ENCODE peak calls at places on chromosomes 5 and 9, in four cellular contexts. V is K562, B is A549, W is HepG2. U is an unnamed sample.

GRCh38 chr9:33868430-33869000 is 51.6 kb downstream of the UBE2R2 start:
- DNase-seq in V (no peak), B (no peak), W (no peak), U (no peak)

GRCh38 chr5:101278011-101278687 is 375.1 kb upstream of the ST8SIA4 start:
- DNase-seq in V (no peak), B (no peak), W (no peak), U (no peak)

GRCh38 chr9:111027798-111028197 is 10.5 kb downstream of the LPAR1 start:
- DNase-seq in V (no peak), B (no peak), W (no peak), U (no peak)

GRCh38 chr5:180126716-180127681 is 55.4 kb upstream of the RNF130 start:
- DNase-seq in V (peak; percentile 79), B (peak; percentile 66), W (no peak), U (peak; percentile 69)

GRCh38 chr9:131422241-131422792 is 28.4 kb downstream of the PRRC2B start:
- DNase-seq in V (no peak), B (no peak), W (no peak), U (no peak)

GRCh38 chr5:65695896-65696295 is 26.0 kb downstream of the SGTB start:
- DNase-seq in V (no peak), B (no peak), W (no peak), U (no peak)

GRCh38 chr5:81400375-81400774 is 6.4 kb upstream of the ACOT12 start:
- DNase-seq in V (no peak), B (no peak), W (no peak), U (no peak)

GRCh38 chr9:5593904-5594303 is 35.0 kb upstream of the RIC1 start:
- DNase-seq in V (no peak), B (no peak), W (no peak), U (no peak)

GRCh38 chr9:93576296-93577044 is at the start of gene PHF2:
- DNase-seq in V (peak; percentile 89), B (peak; percentile 47), W (no peak), U (no peak)

GRCh38 chr5:147520450-147520849 is 10.6 kb upstream of the DPYSL3 start:
- DNase-seq in V (no peak), B (no peak), W (no peak), U (no peak)

GRCh38 chr5:111227226-111227782 is 3.1 kb downstream of the CAMK4 start:
- DNase-seq in V (no peak), B (no peak), W (no peak), U (no peak)

GRCh38 chr9:133106511-133107244 is 14.4 kb downstream of the RALGDS start:
- DNase-seq in V (no peak), B (no peak), W (no peak), U (no peak)

GRCh38 chr5:173238312-173239232 is 3.6 kb upstream of the NKX2-5 start:
- DNase-seq in V (no peak), B (no peak), W (no peak), U (no peak)

GRCh38 chr9:138048184-138048583 is 170.6 kb downstream of the CACNA1B start:
- DNase-seq in V (no peak), B (no peak), W (no peak), U (no peak)
- TF ChIP-seq NR3C1 in V (no peak), B (no peak), W (no peak), U (no peak)

GRCh38 chr9:96140401-96141180 is 161.4 kb downstream of the HSD17B3 start:
- DNase-seq in V (no peak), B (no peak), W (no peak), U (no peak)

GRCh38 chr9:96137666-96138429 is 164.1 kb downstream of the HSD17B3 start:
- DNase-seq in V (no peak), B (no peak), W (no peak), U (no peak)

GRCh38 chr9:96138616-96139015 is 163.4 kb downstream of the HSD17B3 start:
- DNase-seq in V (no peak), B (no peak), W (no peak), U (no peak)

GRCh38 chr9:96139592-96140251 is 162.3 kb downstream of the HSD17B3 start:
- DNase-seq in V (no peak), B (no peak), W (no peak), U (no peak)

GRCh38 chr9:96141666-96142065 is 160.3 kb downstream of the HSD17B3 start:
- DNase-seq in V (no peak), B (no peak), W (no peak), U (no peak)
- TF ChIP-seq NR3C1 in V (no peak), B (no peak), W (no peak), U (no peak)

GRCh38 chr5:420632-421286 is 22.2 kb upstream of the EXOC3 start:
- DNase-seq in V (no peak), B (no peak), W (no peak), U (peak; percentile 13)

GRCh38 chr5:421287-421880 is 21.6 kb upstream of the EXOC3 start:
- DNase-seq in V (no peak), B (no peak), W (no peak), U (no peak)

GRCh38 chr5:422323-423232 is 20.4 kb upstream of the EXOC3 start:
- DNase-seq in V (no peak), B (no peak), W (no peak), U (peak; percentile 3)

GRCh38 chr5:423233-423565 is 19.8 kb upstream of the EXOC3 start:
- DNase-seq in V (no peak), B (no peak), W (no peak), U (no peak)

DNA sequence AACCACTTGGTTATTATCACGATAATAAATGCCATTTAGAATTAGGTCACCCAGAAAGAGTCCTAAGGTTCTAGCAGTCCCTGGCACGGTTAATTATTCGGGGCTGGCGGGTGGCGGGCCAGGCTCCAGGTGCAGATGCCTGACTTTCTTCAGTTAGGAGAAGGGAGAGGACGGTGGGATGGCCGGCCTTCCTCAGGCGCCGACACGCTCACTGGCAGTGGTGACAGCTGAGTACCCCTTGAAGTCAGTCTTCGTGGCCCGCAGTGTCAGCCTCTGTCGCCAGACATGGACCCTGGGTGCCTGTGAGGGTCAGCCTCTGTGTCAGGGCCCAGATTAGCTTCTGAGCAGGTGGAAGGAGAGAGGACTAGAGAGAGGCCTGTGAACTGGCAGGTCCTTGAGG is 21.1 kb upstream of the EXOC3 start:
- DNase-seq in V (no peak), B (no peak), W (no peak), U (no peak)
- TF ChIP-seq NR3C1 in V (no peak), B (no peak), W (no peak), U (no peak)

DNA sequence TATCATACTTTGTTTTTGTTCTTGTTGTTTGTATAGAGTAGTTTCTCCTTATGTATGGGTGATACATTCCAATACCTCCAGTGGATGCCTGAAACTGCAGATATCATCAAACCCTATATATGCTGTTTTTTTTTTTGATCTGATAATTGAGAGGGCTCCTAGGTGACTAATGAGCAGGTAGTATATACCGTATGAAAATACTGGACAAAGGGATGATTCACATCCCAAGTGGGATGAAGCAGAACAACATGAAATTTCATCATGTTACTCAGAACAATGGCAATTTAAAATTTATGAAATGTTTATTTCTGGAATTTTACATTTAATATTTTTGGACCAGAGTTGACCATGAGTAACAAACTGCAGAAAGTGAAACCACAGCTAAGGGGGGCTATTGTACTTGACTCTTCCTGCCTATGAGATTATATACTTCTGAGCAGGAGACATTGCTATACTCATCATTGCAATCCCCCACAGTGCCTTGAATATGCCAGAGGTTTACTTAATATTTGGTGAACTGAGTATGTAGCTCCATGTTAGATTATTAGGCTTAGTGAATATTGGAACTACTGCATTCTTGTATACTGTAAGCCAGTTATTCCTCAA is 258.7 kb upstream of the FBXL7 start:
- DNase-seq in V (no peak), B (no peak), W (no peak), U (no peak)
- TF ChIP-seq NR3C1 in V (no peak), B (no peak), W (no peak), U (no peak)

DNA sequence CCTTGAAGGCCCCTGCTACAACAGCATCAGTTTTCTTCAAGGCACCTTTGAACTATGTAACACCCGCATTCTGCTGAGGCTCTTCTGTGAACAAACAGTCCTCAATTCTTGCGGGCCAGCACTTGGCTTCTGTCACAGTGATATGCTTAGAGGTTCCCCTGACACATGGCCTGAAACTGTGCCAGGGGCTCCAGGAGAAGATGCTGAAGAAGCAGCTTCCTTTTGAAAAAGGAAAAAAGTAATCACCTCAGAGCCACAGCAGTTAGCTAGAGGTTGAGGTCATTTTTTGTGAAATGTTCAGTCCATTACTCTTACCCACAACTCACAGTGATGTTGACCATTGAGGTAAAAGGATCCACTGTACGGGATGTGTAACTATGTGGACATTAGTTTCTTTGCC is 459.8 kb downstream of the RAB3C start:
- DNase-seq in V (no peak), B (no peak), W (no peak), U (no peak)
- TF ChIP-seq NR3C1 in V (no peak), B (no peak), W (no peak), U (no peak)

DNA sequence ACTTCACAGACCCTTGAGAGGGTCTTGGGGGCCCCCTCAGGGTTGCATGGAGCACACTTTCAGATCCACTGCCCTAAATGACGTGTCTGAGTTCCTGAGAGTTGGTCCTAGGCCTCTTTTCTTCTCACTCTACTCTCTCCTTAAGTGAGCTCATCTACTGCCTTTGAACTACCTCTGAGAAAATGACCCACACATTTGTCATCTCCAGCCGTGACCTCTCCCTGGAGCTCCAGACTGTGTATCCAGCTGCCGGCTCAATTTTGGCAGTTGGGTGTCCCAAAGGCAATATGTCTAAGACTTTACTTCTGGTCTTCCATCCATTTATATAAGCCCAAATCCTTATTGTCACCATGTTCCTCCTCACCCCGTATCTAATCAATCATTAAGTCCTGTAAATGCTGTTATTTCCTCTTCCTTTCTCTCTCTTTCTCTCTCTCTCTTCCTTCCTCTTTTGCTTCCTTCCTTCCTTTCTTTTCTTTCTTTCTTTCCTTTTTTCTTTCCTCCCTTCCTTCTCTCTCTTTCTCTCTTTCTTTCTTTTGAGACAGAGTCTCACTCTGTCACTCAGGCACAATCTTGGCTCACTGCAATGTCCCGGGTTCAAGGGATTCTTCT is 51.2 kb upstream of the HSPA9 start:
- DNase-seq in V (no peak), B (no peak), W (no peak), U (no peak)
- TF ChIP-seq NR3C1 in V (no peak), B (no peak), W (no peak), U (no peak)

GRCh38 chr5:45694255-45694834 is 1.8 kb downstream of the HCN1 start:
- DNase-seq in V (no peak), B (no peak), W (no peak), U (no peak)
- TF ChIP-seq NR3C1 in V (no peak), B (no peak), W (no peak), U (no peak)

GRCh38 chr5:75156585-75156984 is 80.1 kb downstream of the ANKRD31 start:
- DNase-seq in V (no peak), B (no peak), W (peak; percentile 15), U (no peak)

GRCh38 chr5:75152861-75153260 is 83.8 kb downstream of the ANKRD31 start:
- DNase-seq in V (no peak), B (no peak), W (no peak), U (no peak)
- TF ChIP-seq NR3C1 in V (no peak), B (no peak), W (no peak), U (no peak)

GRCh38 chr5:136655429-136655828 is 290.1 kb upstream of the TRPC7 start:
- DNase-seq in V (no peak), B (no peak), W (no peak), U (no peak)
- TF ChIP-seq NR3C1 in V (no peak), B (no peak), W (no peak), U (no peak)

GRCh38 chr5:36680066-36680465 is 73.7 kb downstream of the SLC1A3 start:
- DNase-seq in V (no peak), B (no peak), W (no peak), U (no peak)
- TF ChIP-seq NR3C1 in V (no peak), B (no peak), W (no peak), U (no peak)